ENCODE peak calls at places on chromosomes 1 and 21, in ten cellular contexts. P, J, O, X, Y, T, D, W, K and U are unnamed samples.

GRCh38 chr1:222390181-222390580 is 157.7 kb downstream of the HHIPL2 start:
- DNase-seq in T (no peak), O (no peak), D (peak; percentile 75), K (peak; percentile 72), W (no peak), P (no peak), J (peak; percentile 21), X (no peak), Y (no peak), U (no peak)

GRCh38 chr1:14539309-14539708 is 59.2 kb upstream of the KAZN start:
- DNase-seq in Y (no peak), D (no peak), O (no peak), T (no peak), J (no peak), P (no peak), K (no peak), X (no peak), W (no peak), U (no peak)

GRCh38 chr21:25572895-25573310 is 34.4 kb downstream of the MRPL39 start:
- DNase-seq in P (no peak), Y (no peak), K (peak; percentile 14), J (peak; percentile 48), W (no peak), X (peak; percentile 29), O (peak; percentile 50), T (no peak), D (peak; percentile 53), U (peak; percentile 39)

GRCh38 chr1:170483041-170483440 is 48.9 kb upstream of the GORAB start:
- DNase-seq in X (no peak), W (no peak), Y (no peak), P (no peak), J (no peak), D (no peak), O (no peak), T (no peak), K (no peak), U (no peak)

GRCh38 chr1:205066221-205066818 is 17.9 kb downstream of the TMEM81 start:
- DNase-seq in Y (peak; percentile 29), D (no peak), P (peak; percentile 49), J (no peak), X (no peak), T (no peak), W (no peak), K (no peak), O (no peak), U (no peak)

GRCh38 chr1:169119405-169119804 is 12.9 kb downstream of the ATP1B1 start:
- DNase-seq in O (no peak), X (no peak), D (peak; percentile 84), K (peak; percentile 69), W (no peak), T (no peak), Y (no peak), J (peak; percentile 74), P (no peak), U (no peak)

GRCh38 chr1:13224480-13225060 is 1.4 kb downstream of the PRAMEF18 start:
- DNase-seq in J (no peak), Y (no peak), K (no peak), O (no peak), X (no peak), D (no peak), P (no peak), T (no peak), W (peak; percentile 16), U (no peak)

GRCh38 chr1:212452323-212453155 is 19.8 kb downstream of the NENF start:
- DNase-seq in W (no peak), O (no peak), Y (no peak), D (peak; percentile 56), K (peak; percentile 88), J (peak; percentile 45), X (no peak), T (no peak), P (no peak), U (no peak)

GRCh38 chr1:164765557-164765956 is 206.6 kb downstream of the PBX1 start:
- DNase-seq in J (peak; percentile 95), X (no peak), D (peak; percentile 64), P (no peak), O (no peak), Y (no peak), W (no peak), K (peak; percentile 65), T (no peak), U (no peak)

GRCh38 chr1:84145051-84145450 is 980 bp downstream of the PRKACB start:
- DNase-seq in J (peak; percentile 24), D (no peak), Y (peak; percentile 53), P (no peak), K (no peak), W (no peak), T (no peak), X (peak; percentile 13), O (peak; percentile 35), U (no peak)

GRCh38 chr21:42010507-42011493 is 640 bp upstream of the ZBTB21 start:
- DNase-seq in J (peak; percentile 17), X (peak; percentile 22), K (no peak), T (no peak), W (no peak), O (peak; percentile 28), Y (peak; percentile 55), D (peak; percentile 32), P (peak; percentile 74), U (no peak)

GRCh38 chr1:247111636-247112478 is 7.7 kb upstream of the ZNF669 start:
- DNase-seq in W (peak; percentile 62), J (peak; percentile 25), X (no peak), D (no peak), O (no peak), P (peak; percentile 69), K (peak; percentile 77), T (peak; percentile 60), Y (peak; percentile 43), U (peak; percentile 16)

GRCh38 chr1:53956308-53957168 is 10.4 kb downstream of the LRRC42 start:
- DNase-seq in P (no peak), J (peak; percentile 68), K (no peak), Y (peak; percentile 19), O (no peak), D (no peak), T (no peak), W (no peak), X (no peak), U (no peak)

GRCh38 chr1:150532860-150533259 is 16.3 kb upstream of the ADAMTSL4 start:
- DNase-seq in Y (no peak), J (no peak), K (no peak), W (no peak), D (no peak), P (no peak), T (no peak), X (no peak), O (no peak), U (no peak)

GRCh38 chr1:234608720-234609527 is 1.1 kb downstream of the IRF2BP2 start:
- DNase-seq in Y (peak; percentile 77), O (peak; percentile 77), X (peak; percentile 79), J (peak; percentile 67), K (peak; percentile 53), D (peak; percentile 40), W (peak; percentile 53), T (no peak), P (peak; percentile 72), U (peak; percentile 81)

GRCh38 chr1:1272341-1273151 is 1.1 kb downstream of the UBE2J2 start:
- DNase-seq in W (no peak), P (no peak), K (no peak), D (peak; percentile 39), Y (no peak), X (no peak), J (no peak), O (no peak), T (no peak), U (no peak)

GRCh38 chr1:203202431-203203245 is 16.1 kb upstream of the CHI3L1 start:
- DNase-seq in W (no peak), D (peak; percentile 72), X (no peak), J (peak; percentile 98), T (no peak), P (no peak), Y (peak; percentile 90), K (peak; percentile 84), O (no peak), U (no peak)

GRCh38 chr1:17122449-17123194 is 3.4 kb upstream of the PADI2 start:
- DNase-seq in O (no peak), X (no peak), W (no peak), T (no peak), Y (peak; percentile 75), D (no peak), P (no peak), K (peak; percentile 94), J (peak; percentile 77), U (no peak)

GRCh38 chr1:40634901-40635655 is 30.4 kb downstream of the RIMS3 start:
- DNase-seq in J (peak; percentile 71), X (no peak), K (no peak), D (peak; percentile 48), Y (no peak), P (no peak), T (no peak), O (no peak), W (no peak), U (no peak)

GRCh38 chr1:204505674-204506073 is 10.5 kb upstream of the MDM4 start:
- DNase-seq in X (no peak), O (no peak), Y (no peak), D (no peak), P (no peak), J (no peak), T (no peak), K (no peak), W (no peak), U (no peak)

GRCh38 chr1:5370321-5370720 is 621.9 kb downstream of the NPHP4 start:
- DNase-seq in K (no peak), T (no peak), X (no peak), O (peak; percentile 8), Y (no peak), D (peak; percentile 23), W (no peak), J (no peak), P (no peak), U (no peak)

GRCh38 chr1:243595527-243596206 is 254.4 kb downstream of the AKT3 start:
- DNase-seq in T (no peak), Y (peak; percentile 15), X (no peak), P (no peak), K (no peak), D (peak; percentile 3), W (no peak), O (no peak), J (peak; percentile 93), U (no peak)

GRCh38 chr1:12249748-12250147 is 19.9 kb downstream of the VPS13D start:
- DNase-seq in X (no peak), Y (no peak), J (no peak), P (no peak), W (no peak), D (no peak), O (no peak), K (no peak), T (no peak), U (no peak)

GRCh38 chr1:185920602-185921001 is 186.4 kb downstream of the HMCN1 start:
- DNase-seq in Y (no peak), X (no peak), K (no peak), W (no peak), J (no peak), P (no peak), T (no peak), O (no peak), D (no peak), U (no peak)

GRCh38 chr1:63643926-63644325 is 50.7 kb downstream of the PGM1 start:
- DNase-seq in K (peak; percentile 77), D (no peak), W (no peak), Y (no peak), T (no peak), X (no peak), O (no peak), P (no peak), J (no peak), U (no peak)

GRCh38 chr1:233993651-233994050 is 89.2 kb downstream of the SLC35F3 start:
- DNase-seq in W (no peak), Y (no peak), J (peak; percentile 6), O (no peak), K (no peak), D (peak; percentile 92), T (no peak), X (no peak), P (no peak), U (no peak)

GRCh38 chr1:198156745-198157240 is at the start of gene NEK7:
- DNase-seq in K (peak; percentile 89), Y (peak; percentile 87), D (peak; percentile 86), T (peak; percentile 64), W (peak; percentile 79), X (peak; percentile 60), J (peak; percentile 88), P (peak; percentile 89), O (peak; percentile 57), U (peak; percentile 63)

GRCh38 chr1:180040034-180040433 is 85.4 kb downstream of the CEP350 start:
- DNase-seq in W (no peak), X (no peak), P (no peak), K (peak; percentile 31), J (peak; percentile 24), T (no peak), Y (peak; percentile 28), O (no peak), D (peak; percentile 91), U (no peak)